ENCODE peak calls at places on chromosomes 13 and 19, in four cellular contexts. R, O, I and T are unnamed samples.
A peak's percentile ranks its signal among the peaks of the same experiment; 100 is the strongest.

GRCh38 chr13:33264620-33264978 is 21.0 kb downstream of the STARD13 start:
- DNase-seq in I (no peak), R (peak; percentile 73), O (no peak), T (peak; percentile 90)

GRCh38 chr13:82655518-82655855 is 1226.8 kb downstream of the SLITRK1 start:
- DNase-seq in O (no peak), I (peak; percentile 0), R (no peak), T (no peak)

GRCh38 chr19:7870571-7871279 is 3.5 kb downstream of the PRR36 start:
- DNase-seq in I (peak; percentile 51), O (no peak), R (peak; percentile 93), T (peak; percentile 57)

GRCh38 chr13:80011448-80012212 is 329.3 kb downstream of the SPRY2 start:
- DNase-seq in I (no peak), O (no peak), R (peak; percentile 50), T (peak; percentile 46)

GRCh38 chr13:42355118-42355840 is 83.3 kb downstream of the AKAP11 start:
- DNase-seq in O (no peak), I (no peak), R (no peak), T (no peak)

GRCh38 chr13:74770361-74770760 is 636.2 kb upstream of the KLF12 start:
- DNase-seq in I (peak; percentile 97), R (no peak), O (peak; percentile 45), T (peak; percentile 82)

GRCh38 chr19:49210108-49210900 is 52.7 kb downstream of the TRPM4 start:
- DNase-seq in R (peak; percentile 65), I (peak; percentile 29), O (no peak), T (no peak)

GRCh38 chr13:113802090-113802531 is 43.1 kb downstream of the TMEM255B start:
- DNase-seq in I (peak; percentile 67), R (no peak), O (peak; percentile 80), T (peak; percentile 31)

GRCh38 chr19:10088949-10089554 is 2.9 kb downstream of the SHFL start:
- DNase-seq in O (no peak), I (no peak), R (no peak), T (no peak)

GRCh38 chr19:55486971-55487883 is 1.0 kb upstream of the SSC5D start:
- DNase-seq in I (peak; percentile 97), R (peak; percentile 83), O (peak; percentile 96), T (peak; percentile 86)

GRCh38 chr13:23509781-23510543 is 60.2 kb upstream of the TNFRSF19 start:
- DNase-seq in I (peak; percentile 82), O (peak; percentile 54), R (no peak), T (peak; percentile 76)

GRCh38 chr19:31350693-31351211 is 1.5 kb upstream of the TSHZ3 start:
- DNase-seq in O (peak; percentile 73), R (peak; percentile 46), I (peak; percentile 48), T (no peak)

GRCh38 chr13:76937416-76937815 is 10.9 kb upstream of the ACOD1 start:
- DNase-seq in I (peak; percentile 96), O (peak; percentile 49), R (peak; percentile 24), T (peak; percentile 90)

GRCh38 chr13:35882722-35883497 is 248.3 kb downstream of the DCLK1 start:
- DNase-seq in I (no peak), O (no peak), R (no peak), T (peak; percentile 69)

GRCh38 chr13:71685072-71685471 is 181.9 kb downstream of the DACH1 start:
- DNase-seq in I (no peak), R (no peak), O (no peak), T (no peak)

GRCh38 chr13:66992183-66992582 is 238.0 kb downstream of the PCDH9 start:
- DNase-seq in R (no peak), I (peak; percentile 61), O (no peak), T (peak; percentile 52)

GRCh38 chr19:4064551-4065260 is 2.0 kb downstream of the ZBTB7A start:
- DNase-seq in O (peak; percentile 60), I (no peak), R (peak; percentile 67), T (no peak)

GRCh38 chr13:29472317-29472961 is 123.0 kb downstream of the SLC7A1 start:
- DNase-seq in O (peak; percentile 50), R (peak; percentile 38), I (peak; percentile 76), T (peak; percentile 47)

GRCh38 chr13:100130092-100130491 is 41.2 kb downstream of the PCCA start:
- DNase-seq in O (no peak), R (peak; percentile 34), I (peak; percentile 31), T (peak; percentile 39)

GRCh38 chr13:28099396-28100148 is 804 bp downstream of the FLT3 start:
- DNase-seq in O (no peak), I (no peak), R (no peak), T (no peak)

GRCh38 chr19:41928221-41928683 is at the start of gene ERFL:
- DNase-seq in I (no peak), O (no peak), R (no peak), T (no peak)